ENCODE peak calls at places on chromosomes 2 and 18, in seven cellular contexts. One of them, this sample, is unnamed.

GRCh38 chr18:46343940-46344372 is 239.8 kb downstream of the HAUS1 start:
- DNase-seq in AG04449: no peak
- DNase-seq in NCI-H82: peak
- DNase-seq in chondrocyte: no peak
- DNase-seq in H9: peak
- DNase-seq in right atrium auricular region: no peak
- DNase-seq in activated T-cell treated with anti-CD3 and anti-CD28 coated beads, Interleukin-2, amount 50 U/mL, for 1 hour: peak
- DNase-seq in this sample: no peak

GRCh38 chr2:223260681-223261080 is 208.7 kb downstream of the KCNE4 start:
- DNase-seq in AG04449: no peak
- DNase-seq in NCI-H82: no peak
- DNase-seq in chondrocyte: no peak
- DNase-seq in H9: no peak
- DNase-seq in right atrium auricular region: no peak
- DNase-seq in activated T-cell treated with anti-CD3 and anti-CD28 coated beads, Interleukin-2, amount 50 U/mL, for 1 hour: no peak
- DNase-seq in this sample: no peak

GRCh38 chr2:38943784-38944183 is 54.1 kb downstream of the ARHGEF33 start:
- DNase-seq in AG04449: no peak
- DNase-seq in NCI-H82: no peak
- DNase-seq in chondrocyte: no peak
- DNase-seq in H9: no peak
- DNase-seq in right atrium auricular region: no peak
- DNase-seq in activated T-cell treated with anti-CD3 and anti-CD28 coated beads, Interleukin-2, amount 50 U/mL, for 1 hour: no peak
- DNase-seq in this sample: no peak

GRCh38 chr18:38579764-38580163 is 1014.2 kb upstream of the CELF4 start:
- DNase-seq in AG04449: no peak
- DNase-seq in NCI-H82: peak
- DNase-seq in chondrocyte: no peak
- DNase-seq in H9: no peak
- DNase-seq in right atrium auricular region: no peak
- DNase-seq in activated T-cell treated with anti-CD3 and anti-CD28 coated beads, Interleukin-2, amount 50 U/mL, for 1 hour: no peak
- DNase-seq in this sample: no peak

GRCh38 chr2:237061356-237061755 is 24.3 kb upstream of the COPS8 start:
- DNase-seq in AG04449: no peak
- DNase-seq in NCI-H82: no peak
- DNase-seq in chondrocyte: no peak
- DNase-seq in H9: no peak
- DNase-seq in right atrium auricular region: no peak
- DNase-seq in activated T-cell treated with anti-CD3 and anti-CD28 coated beads, Interleukin-2, amount 50 U/mL, for 1 hour: no peak
- DNase-seq in this sample: no peak

GRCh38 chr2:133352719-133353118 is 215.5 kb downstream of the NCKAP5 start:
- DNase-seq in AG04449: no peak
- DNase-seq in NCI-H82: no peak
- DNase-seq in chondrocyte: no peak
- DNase-seq in H9: no peak
- DNase-seq in right atrium auricular region: no peak
- DNase-seq in activated T-cell treated with anti-CD3 and anti-CD28 coated beads, Interleukin-2, amount 50 U/mL, for 1 hour: no peak
- DNase-seq in this sample: no peak

GRCh38 chr2:72920317-72921087 is 3.2 kb downstream of the EMX1 start:
- DNase-seq in AG04449: no peak
- DNase-seq in NCI-H82: peak
- DNase-seq in chondrocyte: peak
- DNase-seq in H9: peak
- DNase-seq in right atrium auricular region: no peak
- DNase-seq in activated T-cell treated with anti-CD3 and anti-CD28 coated beads, Interleukin-2, amount 50 U/mL, for 1 hour: no peak
- DNase-seq in this sample: no peak

GRCh38 chr2:16058256-16058655 is 117.9 kb downstream of the MYCN start:
- DNase-seq in AG04449: no peak
- DNase-seq in NCI-H82: peak
- DNase-seq in chondrocyte: no peak
- DNase-seq in H9: no peak
- DNase-seq in right atrium auricular region: no peak
- DNase-seq in activated T-cell treated with anti-CD3 and anti-CD28 coated beads, Interleukin-2, amount 50 U/mL, for 1 hour: no peak
- DNase-seq in this sample: no peak

GRCh38 chr2:163247151-163247872 is 408.7 kb upstream of the KCNH7 start:
- DNase-seq in AG04449: no peak
- DNase-seq in NCI-H82: no peak
- DNase-seq in chondrocyte: no peak
- DNase-seq in H9: no peak
- DNase-seq in right atrium auricular region: no peak
- DNase-seq in activated T-cell treated with anti-CD3 and anti-CD28 coated beads, Interleukin-2, amount 50 U/mL, for 1 hour: no peak
- DNase-seq in this sample: no peak

GRCh38 chr18:7987284-7987976 is 420.3 kb downstream of the PTPRM start:
- DNase-seq in AG04449: peak
- DNase-seq in NCI-H82: peak
- DNase-seq in chondrocyte: no peak
- DNase-seq in H9: no peak
- DNase-seq in right atrium auricular region: no peak
- DNase-seq in activated T-cell treated with anti-CD3 and anti-CD28 coated beads, Interleukin-2, amount 50 U/mL, for 1 hour: no peak
- DNase-seq in this sample: no peak

GRCh38 chr18:2805970-2806943 is 40.5 kb upstream of the EMILIN2 start:
- DNase-seq in AG04449: peak
- DNase-seq in NCI-H82: peak
- DNase-seq in chondrocyte: no peak
- DNase-seq in H9: no peak
- DNase-seq in right atrium auricular region: no peak
- DNase-seq in activated T-cell treated with anti-CD3 and anti-CD28 coated beads, Interleukin-2, amount 50 U/mL, for 1 hour: no peak
- DNase-seq in this sample: no peak

GRCh38 chr2:32780961-32781360 is 153.1 kb downstream of the TTC27 start:
- DNase-seq in AG04449: no peak
- DNase-seq in NCI-H82: no peak
- DNase-seq in chondrocyte: no peak
- DNase-seq in H9: no peak
- DNase-seq in right atrium auricular region: no peak
- DNase-seq in activated T-cell treated with anti-CD3 and anti-CD28 coated beads, Interleukin-2, amount 50 U/mL, for 1 hour: no peak
- DNase-seq in this sample: no peak

GRCh38 chr18:76472811-76473210 is 22.2 kb downstream of the ZNF516 start:
- DNase-seq in AG04449: no peak
- DNase-seq in NCI-H82: no peak
- DNase-seq in chondrocyte: no peak
- DNase-seq in H9: no peak
- DNase-seq in right atrium auricular region: no peak
- DNase-seq in activated T-cell treated with anti-CD3 and anti-CD28 coated beads, Interleukin-2, amount 50 U/mL, for 1 hour: no peak
- DNase-seq in this sample: no peak

GRCh38 chr2:137677466-137677865 is 286.8 kb upstream of the HNMT start:
- DNase-seq in AG04449: no peak
- DNase-seq in NCI-H82: peak
- DNase-seq in chondrocyte: no peak
- DNase-seq in H9: no peak
- DNase-seq in right atrium auricular region: no peak
- DNase-seq in activated T-cell treated with anti-CD3 and anti-CD28 coated beads, Interleukin-2, amount 50 U/mL, for 1 hour: no peak
- DNase-seq in this sample: no peak

GRCh38 chr2:230230087-230230486 is 4.6 kb downstream of the SP140 start:
- DNase-seq in AG04449: no peak
- DNase-seq in NCI-H82: no peak
- DNase-seq in chondrocyte: no peak
- DNase-seq in H9: peak
- DNase-seq in right atrium auricular region: no peak
- DNase-seq in activated T-cell treated with anti-CD3 and anti-CD28 coated beads, Interleukin-2, amount 50 U/mL, for 1 hour: no peak
- DNase-seq in this sample: no peak

GRCh38 chr2:178978667-178979066 is 71.3 kb downstream of the CCDC141 start:
- DNase-seq in AG04449: no peak
- DNase-seq in NCI-H82: no peak
- DNase-seq in chondrocyte: no peak
- DNase-seq in H9: no peak
- DNase-seq in right atrium auricular region: no peak
- DNase-seq in activated T-cell treated with anti-CD3 and anti-CD28 coated beads, Interleukin-2, amount 50 U/mL, for 1 hour: no peak
- DNase-seq in this sample: no peak

GRCh38 chr2:162265666-162266467 is 22.6 kb upstream of the FAP start:
- DNase-seq in AG04449: no peak
- DNase-seq in NCI-H82: no peak
- DNase-seq in chondrocyte: no peak
- DNase-seq in H9: no peak
- DNase-seq in right atrium auricular region: no peak
- DNase-seq in activated T-cell treated with anti-CD3 and anti-CD28 coated beads, Interleukin-2, amount 50 U/mL, for 1 hour: no peak
- DNase-seq in this sample: no peak

GRCh38 chr2:158893057-158893456 is 75.4 kb upstream of the TANC1 start:
- DNase-seq in AG04449: no peak
- DNase-seq in NCI-H82: peak
- DNase-seq in chondrocyte: no peak
- DNase-seq in H9: no peak
- DNase-seq in right atrium auricular region: no peak
- DNase-seq in activated T-cell treated with anti-CD3 and anti-CD28 coated beads, Interleukin-2, amount 50 U/mL, for 1 hour: no peak
- DNase-seq in this sample: no peak

GRCh38 chr2:57881998-57882884 is 164.4 kb upstream of the VRK2 start:
- DNase-seq in AG04449: no peak
- DNase-seq in NCI-H82: no peak
- DNase-seq in chondrocyte: no peak
- DNase-seq in H9: no peak
- DNase-seq in right atrium auricular region: no peak
- DNase-seq in activated T-cell treated with anti-CD3 and anti-CD28 coated beads, Interleukin-2, amount 50 U/mL, for 1 hour: no peak
- DNase-seq in this sample: no peak

GRCh38 chr2:227509824-227510619 is 38.1 kb downstream of the AGFG1 start:
- DNase-seq in AG04449: peak
- DNase-seq in NCI-H82: no peak
- DNase-seq in chondrocyte: no peak
- DNase-seq in H9: no peak
- DNase-seq in right atrium auricular region: no peak
- DNase-seq in activated T-cell treated with anti-CD3 and anti-CD28 coated beads, Interleukin-2, amount 50 U/mL, for 1 hour: no peak
- DNase-seq in this sample: no peak

GRCh38 chr2:100814453-100814852 is 5.5 kb upstream of the NPAS2 start:
- DNase-seq in AG04449: no peak
- DNase-seq in NCI-H82: no peak
- DNase-seq in chondrocyte: no peak
- DNase-seq in H9: no peak
- DNase-seq in right atrium auricular region: no peak
- DNase-seq in activated T-cell treated with anti-CD3 and anti-CD28 coated beads, Interleukin-2, amount 50 U/mL, for 1 hour: no peak
- DNase-seq in this sample: no peak

GRCh38 chr18:30446605-30447004 is 595.9 kb downstream of the DSC3 start:
- DNase-seq in AG04449: no peak
- DNase-seq in NCI-H82: no peak
- DNase-seq in chondrocyte: no peak
- DNase-seq in H9: no peak
- DNase-seq in right atrium auricular region: no peak
- DNase-seq in activated T-cell treated with anti-CD3 and anti-CD28 coated beads, Interleukin-2, amount 50 U/mL, for 1 hour: no peak
- DNase-seq in this sample: no peak

GRCh38 chr2:51028829-51029228 is 3.1 kb downstream of the NRXN1 start:
- DNase-seq in AG04449: no peak
- DNase-seq in NCI-H82: no peak
- DNase-seq in chondrocyte: no peak
- DNase-seq in H9: no peak
- DNase-seq in right atrium auricular region: no peak
- DNase-seq in activated T-cell treated with anti-CD3 and anti-CD28 coated beads, Interleukin-2, amount 50 U/mL, for 1 hour: no peak
- DNase-seq in this sample: no peak

GRCh38 chr2:16525265-16525887 is 140.3 kb downstream of the CYRIA start:
- DNase-seq in AG04449: no peak
- DNase-seq in NCI-H82: peak
- DNase-seq in chondrocyte: no peak
- DNase-seq in H9: peak
- DNase-seq in right atrium auricular region: no peak
- DNase-seq in activated T-cell treated with anti-CD3 and anti-CD28 coated beads, Interleukin-2, amount 50 U/mL, for 1 hour: no peak
- DNase-seq in this sample: no peak

GRCh38 chr18:55878224-55878623 is 290.2 kb upstream of the TCF4 start:
- DNase-seq in AG04449: no peak
- DNase-seq in NCI-H82: no peak
- DNase-seq in chondrocyte: no peak
- DNase-seq in H9: no peak
- DNase-seq in right atrium auricular region: no peak
- DNase-seq in activated T-cell treated with anti-CD3 and anti-CD28 coated beads, Interleukin-2, amount 50 U/mL, for 1 hour: no peak
- DNase-seq in this sample: no peak

GRCh38 chr2:3079466-3079865 is 298.2 kb downstream of the EIPR1 start:
- DNase-seq in AG04449: no peak
- DNase-seq in NCI-H82: no peak
- DNase-seq in chondrocyte: no peak
- DNase-seq in H9: no peak
- DNase-seq in right atrium auricular region: no peak
- DNase-seq in activated T-cell treated with anti-CD3 and anti-CD28 coated beads, Interleukin-2, amount 50 U/mL, for 1 hour: no peak
- DNase-seq in this sample: no peak

GRCh38 chr2:114769110-114769509 is 326.7 kb downstream of the DPP10 start:
- DNase-seq in AG04449: no peak
- DNase-seq in NCI-H82: no peak
- DNase-seq in chondrocyte: no peak
- DNase-seq in H9: no peak
- DNase-seq in right atrium auricular region: no peak
- DNase-seq in activated T-cell treated with anti-CD3 and anti-CD28 coated beads, Interleukin-2, amount 50 U/mL, for 1 hour: no peak
- DNase-seq in this sample: no peak

GRCh38 chr2:65281626-65282351 is 54.2 kb downstream of the ACTR2 start:
- DNase-seq in AG04449: no peak
- DNase-seq in NCI-H82: peak
- DNase-seq in chondrocyte: no peak
- DNase-seq in H9: no peak
- DNase-seq in right atrium auricular region: peak
- DNase-seq in activated T-cell treated with anti-CD3 and anti-CD28 coated beads, Interleukin-2, amount 50 U/mL, for 1 hour: no peak
- DNase-seq in this sample: no peak

GRCh38 chr2:83221258-83221657 is 1237.8 kb downstream of the SUCLG1 start:
- DNase-seq in AG04449: peak
- DNase-seq in NCI-H82: no peak
- DNase-seq in chondrocyte: no peak
- DNase-seq in H9: no peak
- DNase-seq in right atrium auricular region: no peak
- DNase-seq in activated T-cell treated with anti-CD3 and anti-CD28 coated beads, Interleukin-2, amount 50 U/mL, for 1 hour: no peak
- DNase-seq in this sample: no peak

GRCh38 chr18:62486290-62486964 is 36.4 kb upstream of the ZCCHC2 start:
- DNase-seq in AG04449: no peak
- DNase-seq in NCI-H82: peak
- DNase-seq in chondrocyte: no peak
- DNase-seq in H9: no peak
- DNase-seq in right atrium auricular region: no peak
- DNase-seq in activated T-cell treated with anti-CD3 and anti-CD28 coated beads, Interleukin-2, amount 50 U/mL, for 1 hour: no peak
- DNase-seq in this sample: no peak

This sample was measured in D721Med.